ENCODE peak calls at places on chromosomes 11 and 22, in four cellular contexts. V is mesendoderm; L is sigmoid colon; X is naive thymus-derived CD4-positive, alpha-beta T cell. J is an unnamed sample. For H3K4me1, the result is how much of the 10 kb centered on the place peaks cover.

GRCh38 chr22:36184433-36185035 is 17.1 kb downstream of the APOL4 start:
- DNase-seq in V (no peak), L (no peak), X (no peak), J (no peak)

GRCh38 chr22:42247596-42247995 is 22.9 kb downstream of the TCF20 start:
- DNase-seq in V (no peak), L (no peak), X (no peak), J (no peak)

GRCh38 chr11:73185680-73186293 is 32.3 kb upstream of the P2RY2 start:
- DNase-seq in V (no peak), L (peak), X (no peak), J (no peak)

GRCh38 chr11:14258177-14258935 is 100.6 kb downstream of the RRAS2 start:
- DNase-seq in V (peak), L (no peak), X (no peak), J (no peak)

GRCh38 chr11:72932132-72932570 is 117.9 kb downstream of the ATG16L2 start:
- DNase-seq in V (no peak), L (no peak), X (no peak), J (no peak)

GRCh38 chr22:44281706-44282637 is 30.8 kb downstream of the SHISAL1 start:
- DNase-seq in V (no peak), L (no peak), X (no peak), J (no peak)

GRCh38 chr11:70523384-70524095 is 125.2 kb downstream of the CTTN start:
- DNase-seq in V (no peak), L (no peak), X (no peak), J (no peak)

GRCh38 chr11:101914349-101914736 is 467 bp upstream of the CEP126 start:
- DNase-seq in V (peak), L (no peak), X (no peak), J (no peak)

GRCh38 chr11:66561178-66561974 is 7.0 kb downstream of the CTSF start:
- DNase-seq in V (no peak), L (no peak), X (no peak), J (no peak)

GRCh38 chr11:20451568-20451967 is 64.1 kb downstream of the PRMT3 start:
- DNase-seq in V (no peak), L (no peak), X (no peak), J (no peak)

GRCh38 chr11:132312161-132312560 is 941.7 kb downstream of the NTM start:
- DNase-seq in V (no peak), L (no peak), X (no peak), J (no peak)

GRCh38 chr22:32644252-32645100 is 157.0 kb upstream of the TIMP3 start:
- DNase-seq in V (peak), L (peak), X (peak), J (peak)

GRCh38 chr22:29521526-29521925 is 32.0 kb downstream of the THOC5 start:
- DNase-seq in V (no peak), L (no peak), X (no peak), J (no peak)

GRCh38 chr11:70713988-70714665 is 315.8 kb downstream of the CTTN start:
- DNase-seq in V (peak), L (no peak), X (no peak), J (no peak)

GRCh38 chr11:1077033-1077416 is 2.4 kb downstream of the MUC2 start:
- DNase-seq in V (no peak), L (peak), X (no peak), J (no peak)

GRCh38 chr11:38304926-38305325 is 1706.9 kb upstream of the RAG2 start:
- DNase-seq in V (no peak), L (no peak), X (no peak), J (no peak)

DNA sequence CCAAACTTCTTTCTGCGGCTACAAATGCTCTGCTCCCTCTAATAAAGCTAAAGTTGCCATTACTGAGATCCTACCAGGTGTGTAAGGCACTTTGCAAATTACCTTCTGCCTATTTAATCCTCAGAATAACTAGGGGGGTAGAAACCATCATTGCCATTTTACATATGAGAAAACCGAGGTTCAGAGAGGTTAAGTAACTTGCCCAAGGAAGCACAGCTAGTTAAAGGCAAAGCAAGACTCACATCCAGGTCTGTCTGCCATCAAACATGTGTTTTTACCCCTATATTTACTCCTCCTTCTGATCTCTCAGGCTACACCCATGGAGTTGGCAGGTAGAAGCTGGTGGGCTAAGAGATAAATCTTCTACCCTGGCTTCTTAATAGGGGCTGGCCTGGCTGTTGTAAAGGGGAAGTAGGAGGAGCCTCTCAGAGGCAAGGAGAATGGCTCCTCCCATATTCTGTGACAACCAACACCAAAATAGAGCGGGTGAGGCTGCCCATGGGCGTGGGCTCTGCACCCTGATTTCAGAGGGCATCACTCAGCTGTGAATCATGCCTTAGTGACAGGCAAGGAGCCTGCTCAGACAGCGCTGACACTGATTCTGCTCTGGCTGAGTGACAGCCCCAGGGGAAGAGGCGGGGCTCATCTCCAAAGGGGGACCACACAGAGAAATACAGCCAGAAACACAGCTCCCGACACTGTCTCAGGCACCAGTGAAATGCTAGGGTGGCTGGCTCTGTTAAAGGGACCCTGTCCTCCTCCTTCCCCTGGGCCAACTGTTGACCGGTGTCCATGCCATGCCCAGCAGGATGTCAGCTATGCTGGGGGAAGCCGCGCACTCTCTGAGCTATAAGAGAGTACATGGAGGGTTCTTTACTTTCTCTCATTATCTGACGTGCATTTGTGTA is 106.8 kb downstream of the ABTB2 start:
- DNase-seq in V (peak), L (no peak), X (peak), J (peak)
- H3K4me3 ChIP-seq in V (no peak), L (no peak), X (peak), J (peak)

DNA sequence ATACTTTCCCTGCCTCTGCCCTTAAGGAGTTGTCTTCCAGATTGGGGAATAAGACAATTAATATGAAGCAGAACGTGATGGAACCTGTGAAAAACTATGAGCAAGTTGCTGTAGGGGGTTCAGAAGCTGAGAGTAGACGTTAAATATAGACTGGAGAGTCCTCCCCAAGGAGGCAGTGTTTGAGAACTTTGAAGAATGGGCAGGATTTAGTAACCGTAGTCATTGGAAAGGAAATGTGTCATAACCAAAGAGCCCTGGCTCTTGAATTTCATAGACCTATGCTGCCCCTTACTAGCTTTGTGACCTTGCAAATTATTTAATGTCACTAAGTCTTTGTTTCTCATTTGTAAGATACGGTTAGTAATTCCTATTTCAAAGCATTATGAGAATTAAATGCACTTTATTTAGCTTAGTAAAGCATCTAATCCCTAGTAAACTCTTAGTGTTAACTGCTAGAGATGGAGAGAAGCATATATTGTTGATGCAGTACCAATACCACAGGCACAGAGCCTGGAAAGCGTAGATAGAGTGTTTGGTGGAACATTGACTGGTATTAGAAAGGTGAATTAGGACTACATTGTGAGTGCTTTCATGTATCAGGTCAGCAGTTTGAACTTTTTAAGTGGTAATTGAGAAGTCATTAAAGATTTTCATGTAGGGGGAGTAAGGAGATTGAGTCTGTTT is 54.1 kb downstream of the MCAM start:
- DNase-seq in V (no peak), L (no peak), X (no peak), J (no peak)
- H3K27ac ChIP-seq in V (no peak), L (no peak), X (peak), J (no peak)

GRCh38 chr22:46057206-46057605 is 80.2 kb upstream of the WNT7B start:
- DNase-seq in V (no peak), L (peak), X (no peak), J (no peak)

GRCh38 chr22:46056169-46057041 is 79.4 kb upstream of the WNT7B start:
- DNase-seq in V (no peak), L (peak), X (no peak), J (no peak)

GRCh38 chr22:46058591-46059519 is 81.9 kb upstream of the WNT7B start:
- DNase-seq in V (no peak), L (peak), X (no peak), J (peak)

GRCh38 chr22:46055851-46056168 is 78.8 kb upstream of the WNT7B start:
- DNase-seq in V (no peak), L (no peak), X (no peak), J (no peak)

DNA sequence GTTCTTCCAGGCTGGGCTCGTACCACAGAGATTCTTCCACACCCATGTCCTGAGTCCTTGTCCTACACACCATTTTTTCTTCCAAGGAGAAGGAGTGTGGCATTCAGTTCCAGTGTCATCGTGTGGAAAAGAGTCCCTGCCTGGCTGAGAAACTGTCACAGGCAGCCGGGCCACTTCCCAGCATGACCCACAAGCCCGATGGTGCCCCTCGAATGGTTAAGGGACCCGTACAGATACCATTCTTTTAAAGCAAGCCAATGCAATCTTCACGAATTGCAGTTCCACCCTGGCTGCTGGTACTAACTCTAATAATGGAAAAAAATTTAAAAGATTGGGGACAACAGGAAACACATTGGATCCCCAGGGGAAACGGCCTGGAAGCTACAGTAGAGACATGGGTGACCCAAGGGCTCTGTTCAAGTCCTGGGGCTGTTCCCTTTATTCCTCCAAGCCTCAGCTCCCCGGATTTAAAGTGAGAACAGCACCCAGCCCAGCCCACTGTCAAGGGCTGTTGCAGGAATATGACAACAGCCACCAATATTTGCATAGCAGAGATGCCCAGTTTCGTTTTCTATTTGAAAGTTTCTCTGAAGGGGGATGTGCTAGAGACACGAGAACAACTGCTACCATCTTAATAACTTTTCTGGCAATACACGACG is 80.9 kb upstream of the WNT7B start:
- DNase-seq in V (no peak), L (peak), X (peak), J (peak)
- H3K4me1 ChIP-seq in V (under half), L (half or more), X (under half), J (half or more)

GRCh38 chr22:20531154-20531403 is 23.7 kb downstream of the MED15 start:
- DNase-seq in V (no peak), L (no peak), X (no peak), J (no peak)
- H3K4me3 ChIP-seq in V (no peak), L (no peak), X (no peak), J (no peak)

GRCh38 chr22:28143961-28144745 is 225.1 kb upstream of the PITPNB start:
- DNase-seq in V (no peak), L (no peak), X (no peak), J (no peak)

GRCh38 chr22:28139993-28140392 is 220.9 kb upstream of the PITPNB start:
- DNase-seq in V (no peak), L (no peak), X (no peak), J (no peak)

GRCh38 chr22:28143206-28143605 is 224.2 kb upstream of the PITPNB start:
- DNase-seq in V (no peak), L (no peak), X (no peak), J (no peak)

GRCh38 chr22:28142361-28142801 is 223.3 kb upstream of the PITPNB start:
- DNase-seq in V (peak), L (no peak), X (no peak), J (no peak)

GRCh38 chr22:28141614-28142013 is 222.6 kb upstream of the PITPNB start:
- DNase-seq in V (no peak), L (no peak), X (no peak), J (no peak)
- H3K27ac ChIP-seq in V (no peak), L (peak), X (no peak), J (no peak)

GRCh38 chr11:125227151-125227550 is 62.6 kb downstream of the PKNOX2 start:
- DNase-seq in V (no peak), L (no peak), X (no peak), J (no peak)
- H3K4me1 ChIP-seq in V (under half), L (under half), X (under half), J (under half)

J was measured in heart right ventricle.